ENCODE peak calls at places on chromosomes 4 and X, in seven cellular contexts. M is K562, W is H1, U is endothelial cell of umbilical vein, P is GM12878, T is HCT116, S is HepG2. E is an unnamed sample.

GRCh38 chrX:22360129-22360528 is 87.4 kb downstream of the CBLL2 start:
- DNase-seq in P (no peak), U (no peak), W (no peak), M (no peak), T (no peak), S (no peak), E (no peak)

GRCh38 chr4:48340276-48340904 is 939 bp upstream of the SLAIN2 start:
- DNase-seq in P (no peak), M (peak; percentile 69), T (no peak), W (no peak), U (no peak), S (no peak), E (peak; percentile 66)

GRCh38 chr4:141402696-141403095 is 182.0 kb downstream of the ZNF330 start:
- DNase-seq in W (no peak), T (no peak), M (no peak), P (no peak), U (no peak), S (no peak), E (no peak)

GRCh38 chr4:87219648-87220093 is 747 bp downstream of the KLHL8 start:
- DNase-seq in W (no peak), M (peak; percentile 66), U (no peak), S (peak; percentile 11), P (no peak), T (no peak), E (peak; percentile 60)

GRCh38 chrX:117851025-117851424 is 265.6 kb downstream of the KLHL13 start:
- DNase-seq in T (no peak), U (no peak), M (no peak), S (no peak), W (no peak), P (no peak), E (no peak)

GRCh38 chr4:168264903-168265302 is 53.6 kb downstream of the DDX60 start:
- DNase-seq in U (no peak), P (no peak), T (no peak), S (no peak), W (no peak), M (no peak), E (no peak)

GRCh38 chrX:64204701-64205440 is 637 bp downstream of the AMER1 start:
- DNase-seq in U (peak; percentile 41), W (no peak), M (peak; percentile 6), T (no peak), S (peak; percentile 0), P (no peak), E (peak; percentile 25)

GRCh38 chrX:11724122-11725017 is 33.7 kb upstream of the MSL3 start:
- DNase-seq in S (peak; percentile 0), M (peak; percentile 35), T (peak; percentile 7), U (peak; percentile 29), P (no peak), W (no peak), E (peak; percentile 21)

GRCh38 chr4:8555716-8556115 is 24.5 kb upstream of the GPR78 start:
- DNase-seq in M (no peak), T (no peak), W (no peak), S (no peak), U (no peak), P (no peak), E (no peak)

GRCh38 chr4:74934016-74934821 is 1.3 kb downstream of the PARM1 start:
- DNase-seq in S (no peak), P (no peak), M (no peak), T (no peak), W (no peak), U (peak; percentile 42), E (peak; percentile 74)

GRCh38 chrX:72180539-72180938 is 1.0 kb upstream of the PIN4 start:
- DNase-seq in U (no peak), S (no peak), M (peak; percentile 3), W (no peak), P (no peak), T (no peak), E (no peak)

GRCh38 chr4:160835789-160836188 is 1328.0 kb downstream of the FSTL5 start:
- DNase-seq in U (no peak), P (no peak), T (peak; percentile 33), M (no peak), W (peak; percentile 57), S (no peak), E (peak; percentile 78)

GRCh38 chr4:8905773-8906667 is 34.4 kb upstream of the HMX1 start:
- DNase-seq in S (no peak), P (no peak), T (no peak), M (no peak), U (no peak), W (no peak), E (no peak)

GRCh38 chrX:37871626-37872302 is 24.4 kb upstream of the DYNLT3 start:
- DNase-seq in M (peak; percentile 64), U (peak; percentile 46), W (no peak), S (no peak), T (peak; percentile 12), P (no peak), E (peak; percentile 4)

GRCh38 chr4:94595880-94596483 is 144.2 kb downstream of the PDLIM5 start:
- DNase-seq in M (peak; percentile 59), S (peak; percentile 48), U (peak; percentile 76), W (no peak), P (peak; percentile 8), T (peak; percentile 32), E (peak; percentile 65)

GRCh38 chrX:83588409-83588808 is 80.3 kb downstream of the POU3F4 start:
- DNase-seq in W (no peak), T (no peak), M (no peak), P (no peak), S (no peak), U (no peak), E (no peak)

GRCh38 chrX:13076176-13076956 is 31.9 kb upstream of the FAM9C start:
- DNase-seq in P (no peak), S (no peak), M (no peak), T (no peak), W (no peak), U (no peak), E (no peak)

GRCh38 chr4:76782837-76783236 is 115.1 kb downstream of the SOWAHB start:
- DNase-seq in M (no peak), P (no peak), S (no peak), T (no peak), U (no peak), W (no peak), E (peak; percentile 70)

GRCh38 chr4:152644130-152644529 is 35.7 kb downstream of the TMEM154 start:
- DNase-seq in S (no peak), T (no peak), P (no peak), U (no peak), W (no peak), M (no peak), E (no peak)

GRCh38 chrX:46589977-46590723 is 16.6 kb downstream of the CHST7 start:
- DNase-seq in M (no peak), W (no peak), P (no peak), U (peak; percentile 24), T (no peak), S (no peak), E (no peak)

GRCh38 chr4:24680746-24681145 is 96.4 kb upstream of the DHX15 start:
- DNase-seq in W (no peak), U (no peak), S (no peak), M (no peak), T (no peak), P (no peak), E (no peak)

GRCh38 chrX:13482764-13483552 is 86.4 kb upstream of the EGFL6 start:
- DNase-seq in W (no peak), U (no peak), T (no peak), M (no peak), S (no peak), P (no peak), E (no peak)

DNA sequence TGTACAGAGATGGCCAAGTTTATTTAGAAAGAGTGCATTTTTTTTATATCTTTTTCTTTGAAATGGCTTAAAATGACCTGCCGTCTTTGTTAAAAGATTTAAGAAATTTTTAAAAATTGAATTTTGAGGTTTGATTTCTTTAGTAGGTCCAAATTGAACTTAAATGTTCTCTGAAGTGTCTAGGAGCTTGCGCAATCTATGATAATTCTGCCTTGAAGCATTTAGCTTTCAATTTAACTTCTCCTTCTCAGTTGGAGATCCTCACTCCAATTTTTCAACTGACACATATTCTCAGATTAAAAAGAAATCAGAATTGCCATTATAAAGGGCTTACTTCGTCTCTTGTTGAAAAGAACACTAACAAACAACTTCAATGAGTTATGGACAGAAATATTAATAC is 273.5 kb downstream of the TMA16 start:
- DNase-seq in P (no peak), W (no peak), T (no peak), S (no peak), M (no peak), U (no peak), E (no peak)
- TF ChIP-seq POLR2AphosphoS5 in P (no peak), W (no peak), T (no peak), S (no peak), M (no peak), U (no peak), E (no peak)

GRCh38 chr4:148055844-148056243 is 324.0 kb downstream of the ARHGAP10 start:
- DNase-seq in S (no peak), M (no peak), P (no peak), T (no peak), W (no peak), U (no peak), E (no peak)
- H3K27me3 ChIP-seq in S (no peaks in the 10 kb centered on the region), M (no peaks in the 10 kb centered on the region), P (no peaks in the 10 kb centered on the region), T (no peaks in the 10 kb centered on the region), W (no peaks in the 10 kb centered on the region), U (no peaks in the 10 kb centered on the region), E (no peaks in the 10 kb centered on the region)

DNA sequence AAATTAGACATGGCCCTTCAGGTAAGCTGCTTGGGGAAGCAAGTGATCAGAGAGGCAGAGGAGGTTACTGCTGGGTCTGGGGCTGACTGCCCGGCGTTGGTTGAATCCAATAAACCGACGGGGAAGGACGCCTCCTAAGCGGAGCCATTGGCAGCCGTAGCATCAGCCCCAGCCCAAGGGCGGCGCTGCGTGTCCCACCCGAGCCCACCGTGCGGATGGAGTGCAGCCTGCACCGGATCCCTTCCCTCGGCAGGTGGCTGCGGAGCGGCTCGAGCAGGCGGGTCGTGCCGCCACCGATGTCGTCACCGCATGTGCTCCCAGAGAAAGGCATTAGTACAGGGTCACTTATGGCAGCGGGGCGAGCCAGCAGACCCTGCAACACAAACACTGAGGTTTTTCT is 82.1 kb downstream of the ALPK1 start:
- DNase-seq in T (no peak), W (peak; percentile 68), S (no peak), P (no peak), U (no peak), M (no peak), E (peak; percentile 93)
- TF ChIP-seq EZH2 in T (no peak), W (no peak), S (no peak), P (no peak), U (no peak), M (no peak), E (no peak)

DNA sequence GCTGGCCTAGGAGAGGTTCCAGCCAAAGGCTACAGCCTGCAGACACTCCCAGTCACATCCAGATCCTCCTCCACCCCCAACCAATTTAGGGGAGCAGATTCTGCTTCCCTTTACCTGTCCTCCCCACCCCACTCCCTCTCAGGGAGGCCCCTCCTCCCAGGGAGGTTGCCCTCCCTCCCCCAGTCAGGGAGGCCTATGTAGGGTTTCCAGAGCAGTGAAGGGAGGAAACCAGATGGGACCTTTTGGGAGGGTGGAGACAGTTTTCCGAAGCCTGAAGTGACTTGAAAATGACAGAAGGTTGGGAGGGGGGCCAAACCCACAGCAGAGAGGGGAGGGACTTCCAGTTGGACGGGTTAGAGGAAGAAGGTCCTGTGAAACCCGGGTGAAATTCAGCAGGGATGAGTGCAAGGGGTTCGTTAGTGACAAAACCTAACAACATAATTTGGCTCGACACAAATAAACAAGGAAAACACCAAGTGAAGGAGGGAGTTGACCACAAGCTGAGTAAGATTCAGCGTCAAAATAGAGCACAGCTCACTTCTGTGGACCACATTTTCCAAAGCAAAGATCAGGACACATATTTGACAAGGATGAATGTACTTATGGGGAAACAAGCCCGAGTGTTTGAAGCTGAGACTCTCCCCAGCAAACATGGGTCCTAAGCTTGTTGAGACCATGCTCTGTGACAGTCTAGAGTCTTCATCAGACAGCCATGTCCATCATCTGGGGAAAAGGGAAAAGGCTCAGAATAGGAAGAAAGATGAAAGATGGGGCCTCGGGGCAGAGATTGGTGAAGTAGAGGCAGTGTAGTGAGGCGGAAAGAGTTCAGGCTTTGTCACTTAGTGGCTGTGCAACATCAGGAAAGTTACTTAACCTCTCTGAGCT is 46.4 kb downstream of the PRPS1 start:
- DNase-seq in M (peak; percentile 76), U (no peak), S (no peak), W (no peak), P (no peak), T (no peak), E (no peak)
- TF ChIP-seq POLR2AphosphoS5 in M (no peak), U (no peak), S (no peak), W (no peak), P (no peak), T (no peak), E (no peak)

E was measured in GM23338.